ENCODE peak calls at places on chromosomes 2 and 18, in nine cellular contexts. O is neural progenitor cell; F is RWPE2; X is suprapubic skin; I is CD4-positive, alpha-beta memory T cell; N is SJCRH30; H is hepatocyte; D is heart left ventricle; J is GM23338. B is an unnamed sample.
A peak's percentile ranks its signal among the peaks of the same experiment; 100 is the strongest.

GRCh38 chr18:78949216-78949615 is 30.4 kb upstream of the SALL3 start:
- DNase-seq in O (no peak), F (no peak), X (no peak), I (no peak), N (no peak), H (no peak), D (no peak), J (no peak), B (no peak)

GRCh38 chr2:121648611-121649401 is 456 bp downstream of the CLASP1 start:
- DNase-seq in O (peak; percentile 75), F (peak; percentile 62), X (peak; percentile 86), I (peak; percentile 68), N (peak; percentile 55), H (peak; percentile 76), D (peak; percentile 81), J (peak; percentile 68), B (peak; percentile 5)

GRCh38 chr2:240397924-240398611 is 37.4 kb upstream of the GPC1 start:
- DNase-seq in O (no peak), F (peak; percentile 45), X (peak; percentile 76), I (no peak), N (no peak), H (no peak), D (peak; percentile 49), J (no peak), B (no peak)

GRCh38 chr2:42493885-42494433 is at the start of gene KCNG3:
- DNase-seq in O (peak; percentile 93), F (no peak), X (no peak), I (peak; percentile 54), N (no peak), H (peak; percentile 89), D (peak; percentile 80), J (peak; percentile 89), B (peak; percentile 27)

GRCh38 chr2:67340118-67341011 is 56.8 kb upstream of the ETAA1 start:
- DNase-seq in O (no peak), F (no peak), X (no peak), I (no peak), N (no peak), H (no peak), D (no peak), J (peak; percentile 72), B (no peak)

GRCh38 chr18:48749768-48750167 is 201.0 kb downstream of the SMAD7 start:
- DNase-seq in O (no peak), F (no peak), X (peak; percentile 83), I (no peak), N (no peak), H (no peak), D (peak; percentile 83), J (no peak), B (no peak)

GRCh38 chr2:120943403-120944034 is 207.9 kb downstream of the GLI2 start:
- DNase-seq in O (no peak), F (no peak), X (no peak), I (no peak), N (no peak), H (no peak), D (no peak), J (no peak), B (no peak)

GRCh38 chr2:62393293-62393692 is 112.7 kb downstream of the TMEM17 start:
- DNase-seq in O (no peak), F (no peak), X (no peak), I (no peak), N (no peak), H (no peak), D (no peak), J (no peak), B (no peak)

GRCh38 chr2:127105656-127106456 is 1.1 kb downstream of the BIN1 start:
- DNase-seq in O (peak; percentile 73), F (peak; percentile 60), X (peak; percentile 76), I (no peak), N (peak; percentile 83), H (peak; percentile 76), D (peak; percentile 68), J (peak; percentile 77), B (no peak)

GRCh38 chr2:127103243-127104165 is 3.5 kb downstream of the BIN1 start:
- DNase-seq in O (no peak), F (peak; percentile 50), X (peak; percentile 69), I (no peak), N (peak; percentile 81), H (peak; percentile 25), D (no peak), J (no peak), B (no peak)

GRCh38 chr2:127106457-127106997 is 427 bp downstream of the BIN1 start:
- DNase-seq in O (peak; percentile 47), F (peak; percentile 65), X (peak; percentile 78), I (no peak), N (peak; percentile 57), H (peak; percentile 51), D (peak; percentile 74), J (peak; percentile 64), B (no peak)

GRCh38 chr2:127104166-127104660 is 2.7 kb downstream of the BIN1 start:
- DNase-seq in O (no peak), F (peak; percentile 32), X (peak; percentile 64), I (no peak), N (no peak), H (no peak), D (no peak), J (no peak), B (no peak)

DNA sequence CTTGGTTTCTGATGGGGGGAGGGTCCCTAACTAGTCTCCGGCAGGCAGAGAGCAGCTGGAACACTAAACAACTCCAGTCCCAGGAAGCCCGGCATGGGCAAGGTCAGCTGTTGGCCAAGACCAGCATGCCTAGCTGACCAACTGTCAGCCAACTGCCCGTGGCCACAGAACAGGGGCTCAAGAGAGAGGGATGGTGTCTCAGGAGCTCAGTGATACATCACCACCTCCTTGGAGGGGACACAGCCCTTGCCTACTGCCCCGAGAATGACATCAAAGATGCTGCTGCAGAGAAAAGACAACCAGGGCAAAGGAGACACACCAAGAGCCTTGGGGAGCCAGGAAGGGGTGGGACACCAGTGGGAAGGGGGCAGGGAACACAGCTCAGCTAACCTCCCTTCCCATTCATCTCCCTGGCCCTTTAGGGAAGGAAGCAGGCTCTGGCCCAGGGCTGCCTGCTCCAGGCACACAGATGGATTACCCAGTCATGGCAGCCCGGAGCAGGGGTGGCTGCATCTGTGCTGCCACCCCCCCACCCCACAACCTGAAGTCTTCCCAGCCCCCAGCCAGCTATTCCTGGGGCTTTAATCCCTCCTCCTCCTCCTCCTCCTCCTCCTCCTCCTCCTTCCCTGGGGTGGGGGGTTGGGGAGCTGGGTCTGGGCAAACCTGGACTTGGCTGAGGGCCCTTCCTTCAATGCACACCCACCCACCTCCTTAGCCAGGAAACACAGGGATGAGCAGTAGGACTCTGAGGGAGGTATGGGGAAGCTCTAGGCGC is 1.9 kb downstream of the BIN1 start:
- DNase-seq in O (peak; percentile 30), F (peak; percentile 33), X (peak; percentile 70), I (no peak), N (peak; percentile 52), H (peak; percentile 36), D (no peak), J (no peak), B (no peak)
- H3K4me3 ChIP-seq in O (peak overlapping the region; percentile 61), F (peak overlapping the region; percentile 59), X (peak overlapping the region; percentile 87), I (no peak overlapping the region), N (peak overlapping the region; percentile 72), H (peak overlapping the region; percentile 90), D (peak overlapping the region; percentile 64), J (peak overlapping the region; percentile 85), B (peak overlapping the region; percentile 88)

GRCh38 chr2:6079405-6079804 is 387.2 kb downstream of the SOX11 start:
- DNase-seq in O (no peak), F (no peak), X (no peak), I (no peak), N (no peak), H (no peak), D (no peak), J (no peak), B (no peak)

GRCh38 chr2:6082619-6083018 is 390.4 kb downstream of the SOX11 start:
- DNase-seq in O (peak; percentile 17), F (no peak), X (no peak), I (no peak), N (no peak), H (no peak), D (no peak), J (no peak), B (no peak)

GRCh38 chr2:6081955-6082354 is 389.8 kb downstream of the SOX11 start:
- DNase-seq in O (no peak), F (no peak), X (no peak), I (no peak), N (no peak), H (no peak), D (no peak), J (no peak), B (no peak)

GRCh38 chr2:6081542-6081872 is 389.3 kb downstream of the SOX11 start:
- DNase-seq in O (peak; percentile 85), F (no peak), X (no peak), I (no peak), N (no peak), H (no peak), D (no peak), J (no peak), B (no peak)

DNA sequence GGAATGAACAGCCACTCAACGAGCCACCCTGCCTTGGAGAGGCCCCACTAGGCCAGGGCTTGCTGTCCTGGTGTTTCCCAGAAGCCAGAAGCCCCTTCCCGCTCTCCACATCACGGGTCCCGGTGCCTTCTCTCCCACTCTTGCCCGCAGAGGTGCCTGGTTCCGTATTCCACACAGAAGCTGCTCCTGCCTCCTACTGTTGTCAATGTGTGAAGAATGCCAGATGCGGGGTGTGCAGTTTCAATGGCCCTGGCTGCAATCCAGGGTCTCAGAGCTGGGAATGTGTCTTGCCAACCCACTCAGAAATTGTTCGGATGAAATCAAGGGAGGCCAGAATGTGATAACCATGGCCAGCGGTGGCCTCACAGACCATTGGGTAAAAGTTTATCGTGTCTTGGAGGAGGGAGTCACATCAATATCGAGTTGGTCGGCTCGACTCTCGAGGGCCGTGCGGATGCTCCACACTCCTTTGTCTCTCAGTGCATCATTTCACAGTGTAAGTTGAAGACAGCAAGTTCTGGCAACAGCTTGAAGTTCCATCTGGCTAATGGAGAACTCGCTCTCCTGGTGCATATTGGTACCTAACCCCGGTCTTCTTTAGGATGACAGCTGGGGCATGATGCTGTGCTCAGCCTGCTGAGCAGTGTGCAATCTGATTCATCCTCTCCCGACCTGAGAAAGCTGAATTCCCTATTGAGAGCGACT is 388.8 kb downstream of the SOX11 start:
- DNase-seq in O (no peak), F (no peak), X (no peak), I (no peak), N (no peak), H (no peak), D (no peak), J (no peak), B (no peak)
- H3K4me1 ChIP-seq in O (peaks cover 38% of the 10 kb centered on the region), F (no peaks in the 10 kb centered on the region), X (no peaks in the 10 kb centered on the region), I (no peaks in the 10 kb centered on the region), N (no peaks in the 10 kb centered on the region), H (no peaks in the 10 kb centered on the region), D (no peaks in the 10 kb centered on the region), J (peaks cover 7% of the 10 kb centered on the region), B (no peaks in the 10 kb centered on the region)

DNA sequence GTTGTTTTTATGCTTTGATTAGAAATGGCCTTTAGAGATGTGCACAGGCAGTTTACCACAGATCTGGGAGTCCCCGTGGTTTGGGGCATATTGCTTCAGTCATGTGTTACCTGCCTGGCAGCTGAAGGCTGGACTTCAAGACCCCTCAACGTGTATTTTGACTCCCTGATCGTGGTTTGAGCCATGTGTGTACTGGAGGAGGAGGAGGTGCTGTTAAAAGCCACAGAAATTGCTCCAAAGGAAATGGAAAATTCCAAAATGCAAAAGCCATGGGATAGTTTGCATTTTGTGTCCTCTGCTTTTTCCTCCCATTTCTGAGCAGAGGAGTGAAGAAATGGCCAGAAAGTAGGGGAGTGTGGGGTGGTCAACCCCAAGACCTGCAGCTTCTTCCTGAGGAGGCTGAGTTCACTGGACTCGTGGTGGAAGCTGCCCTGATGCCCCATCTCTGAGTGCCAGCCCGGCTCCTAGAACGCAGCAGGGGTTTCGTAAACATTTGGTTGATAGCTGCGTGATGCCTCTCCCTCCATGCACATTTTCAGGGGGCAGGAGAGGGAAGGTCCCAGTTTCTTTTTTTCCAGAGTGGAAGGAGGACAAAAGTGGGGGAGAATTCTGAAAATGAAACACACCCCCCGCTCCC is 45.7 kb downstream of the ITGB1BP1 start:
- DNase-seq in O (no peak), F (no peak), X (no peak), I (no peak), N (no peak), H (no peak), D (no peak), J (no peak), B (no peak)
- H3K27ac ChIP-seq in O (no peak overlapping the region), F (peak overlapping the region; percentile 84), X (peak overlapping the region; percentile 60), I (no peak overlapping the region), N (peak overlapping the region; percentile 18), H (no peak overlapping the region), D (peak overlapping the region; percentile 66), J (peak overlapping the region; percentile 59), B (no peak overlapping the region)

GRCh38 chr2:190891913-190892312 is 11.3 kb downstream of the GLS start:
- DNase-seq in O (no peak), F (no peak), X (no peak), I (no peak), N (no peak), H (no peak), D (no peak), J (no peak), B (no peak)
- H3K4me3 ChIP-seq in O (no peak overlapping the region), F (no peak overlapping the region), X (no peak overlapping the region), I (no peak overlapping the region), N (no peak overlapping the region), H (no peak overlapping the region), D (no peak overlapping the region), J (no peak overlapping the region), B (no peak overlapping the region)

B was measured in effector memory CD4-positive, alpha-beta T cell.